ENCODE peak calls at places on chromosomes 2 and 18, in eight cellular contexts. L is GM23338, X is NCI-H69, T is H4, E is activated T-helper 1 cell treated with Interleukin-2 at 50 U/mL for 16 hours, Z is NCI-H2029, A is neural crest cell, S is NCI-H2171. B is an unnamed sample.

GRCh38 chr2:197803033-197803444 is 1.4 kb upstream of the PLCL1 start:
- DNase-seq in A (no peak), T (peak), S (no peak), E (no peak), X (peak), Z (no peak), L (peak), B (peak)

GRCh38 chr2:180050246-180050645 is 43.1 kb upstream of the CWC22 start:
- DNase-seq in X (no peak), E (no peak), S (no peak), A (no peak), L (no peak), Z (no peak), T (no peak), B (no peak)

GRCh38 chr2:105248316-105249070 is 7.0 kb downstream of the GPR45 start:
- DNase-seq in L (no peak), S (no peak), Z (no peak), X (no peak), T (no peak), A (no peak), E (no peak), B (no peak)

GRCh38 chr2:41869542-41870256 is 178.1 kb upstream of the PKDCC start:
- DNase-seq in X (peak), T (peak), S (peak), L (peak), A (peak), E (peak), Z (no peak), B (peak)

GRCh38 chr2:156909983-156910382 is 347.5 kb upstream of the GALNT5 start:
- DNase-seq in E (no peak), Z (no peak), S (no peak), T (no peak), X (no peak), L (no peak), A (no peak), B (no peak)

GRCh38 chr2:179338681-179339080 is 74.0 kb upstream of the SESTD1 start:
- DNase-seq in S (no peak), T (no peak), L (no peak), X (no peak), A (no peak), Z (no peak), E (no peak), B (no peak)

GRCh38 chr2:22221006-22221405 is 1097.2 kb downstream of the TDRD15 start:
- DNase-seq in T (peak), S (no peak), E (no peak), X (no peak), A (no peak), L (no peak), Z (no peak), B (no peak)

GRCh38 chr2:187775651-187776050 is 221.4 kb upstream of the TFPI start:
- DNase-seq in X (no peak), S (no peak), E (no peak), T (no peak), A (no peak), L (no peak), Z (no peak), B (no peak)

GRCh38 chr2:172086349-172087190 is 1.3 kb downstream of the DLX1 start:
- DNase-seq in T (peak), L (peak), Z (no peak), E (no peak), S (peak), A (peak), X (peak), B (no peak)

GRCh38 chr2:171279983-171280790 is 119.5 kb upstream of the TLK1 start:
- DNase-seq in T (no peak), E (no peak), S (no peak), L (no peak), A (no peak), Z (no peak), X (peak), B (no peak)

GRCh38 chr2:237254911-237255578 is 158.9 kb downstream of the COL6A3 start:
- DNase-seq in T (peak), E (no peak), S (no peak), X (no peak), L (no peak), Z (no peak), A (no peak), B (no peak)

GRCh38 chr18:59765343-59765742 is 68.1 kb upstream of the CCBE1 start:
- DNase-seq in X (no peak), S (no peak), Z (no peak), L (no peak), T (no peak), E (no peak), A (no peak), B (no peak)